ENCODE peak calls at places on chromosomes 2 and 18, in nine cellular contexts. One of them, this sample, is unnamed.

GRCh38 chr2:149490296-149490695 is 97.3 kb downstream of the MMADHC start:
- DNase-seq in astrocyte of the spinal cord: peak
- DNase-seq in fibroblast of mammary gland: peak
- DNase-seq in brain microvascular endothelial cell: no peak
- DNase-seq in A549: no peak
- DNase-seq in adrenal gland: no peak
- DNase-seq in foreskin fibroblast: peak
- DNase-seq in dorsolateral prefrontal cortex: peak
- DNase-seq in left lung: no peak
- DNase-seq in this sample: no peak

GRCh38 chr18:35467624-35468016 is 30.1 kb downstream of the INO80C start:
- DNase-seq in astrocyte of the spinal cord: no peak
- DNase-seq in fibroblast of mammary gland: no peak
- DNase-seq in brain microvascular endothelial cell: no peak
- DNase-seq in A549: no peak
- DNase-seq in adrenal gland: no peak
- DNase-seq in foreskin fibroblast: no peak
- DNase-seq in dorsolateral prefrontal cortex: no peak
- DNase-seq in left lung: no peak
- DNase-seq in this sample: no peak

GRCh38 chr2:12957251-12957650 is 240.5 kb downstream of the TRIB2 start:
- DNase-seq in astrocyte of the spinal cord: no peak
- DNase-seq in fibroblast of mammary gland: no peak
- DNase-seq in brain microvascular endothelial cell: no peak
- DNase-seq in A549: no peak
- DNase-seq in adrenal gland: no peak
- DNase-seq in foreskin fibroblast: no peak
- DNase-seq in dorsolateral prefrontal cortex: no peak
- DNase-seq in left lung: no peak
- DNase-seq in this sample: no peak

GRCh38 chr18:24031318-24031717 is 16.8 kb downstream of the TTC39C start:
- DNase-seq in astrocyte of the spinal cord: no peak
- DNase-seq in fibroblast of mammary gland: no peak
- DNase-seq in brain microvascular endothelial cell: no peak
- DNase-seq in A549: no peak
- DNase-seq in adrenal gland: no peak
- DNase-seq in foreskin fibroblast: no peak
- DNase-seq in dorsolateral prefrontal cortex: no peak
- DNase-seq in left lung: no peak
- DNase-seq in this sample: no peak

GRCh38 chr2:17148298-17149228 is 369.7 kb downstream of the RAD51AP2 start:
- DNase-seq in astrocyte of the spinal cord: peak
- DNase-seq in fibroblast of mammary gland: peak
- DNase-seq in brain microvascular endothelial cell: peak
- DNase-seq in A549: peak
- DNase-seq in adrenal gland: no peak
- DNase-seq in foreskin fibroblast: peak
- DNase-seq in dorsolateral prefrontal cortex: no peak
- DNase-seq in left lung: no peak
- DNase-seq in this sample: no peak

GRCh38 chr2:238161291-238162051 is 2.7 kb downstream of the ERFE start:
- DNase-seq in astrocyte of the spinal cord: no peak
- DNase-seq in fibroblast of mammary gland: no peak
- DNase-seq in brain microvascular endothelial cell: no peak
- DNase-seq in A549: no peak
- DNase-seq in adrenal gland: peak
- DNase-seq in foreskin fibroblast: no peak
- DNase-seq in dorsolateral prefrontal cortex: no peak
- DNase-seq in left lung: no peak
- DNase-seq in this sample: no peak

GRCh38 chr2:177190941-177191340 is 21.7 kb upstream of the HNRNPA3 start:
- DNase-seq in astrocyte of the spinal cord: no peak
- DNase-seq in fibroblast of mammary gland: no peak
- DNase-seq in brain microvascular endothelial cell: no peak
- DNase-seq in A549: no peak
- DNase-seq in adrenal gland: no peak
- DNase-seq in foreskin fibroblast: no peak
- DNase-seq in dorsolateral prefrontal cortex: no peak
- DNase-seq in left lung: no peak
- DNase-seq in this sample: no peak

GRCh38 chr2:181258761-181259160 is 198.4 kb upstream of the ITGA4 start:
- DNase-seq in astrocyte of the spinal cord: peak
- DNase-seq in fibroblast of mammary gland: peak
- DNase-seq in brain microvascular endothelial cell: peak
- DNase-seq in A549: peak
- DNase-seq in adrenal gland: no peak
- DNase-seq in foreskin fibroblast: peak
- DNase-seq in dorsolateral prefrontal cortex: no peak
- DNase-seq in left lung: no peak
- DNase-seq in this sample: peak

GRCh38 chr2:6554403-6554802 is 311.3 kb downstream of the CMPK2 start:
- DNase-seq in astrocyte of the spinal cord: no peak
- DNase-seq in fibroblast of mammary gland: no peak
- DNase-seq in brain microvascular endothelial cell: no peak
- DNase-seq in A549: no peak
- DNase-seq in adrenal gland: no peak
- DNase-seq in foreskin fibroblast: no peak
- DNase-seq in dorsolateral prefrontal cortex: no peak
- DNase-seq in left lung: no peak
- DNase-seq in this sample: no peak

GRCh38 chr2:107936427-107937359 is 49.6 kb upstream of the SLC5A7 start:
- DNase-seq in astrocyte of the spinal cord: no peak
- DNase-seq in fibroblast of mammary gland: peak
- DNase-seq in brain microvascular endothelial cell: no peak
- DNase-seq in A549: peak
- DNase-seq in adrenal gland: no peak
- DNase-seq in foreskin fibroblast: no peak
- DNase-seq in dorsolateral prefrontal cortex: no peak
- DNase-seq in left lung: no peak
- DNase-seq in this sample: no peak

GRCh38 chr2:69082430-69082997 is 69.5 kb downstream of the ANTXR1 start:
- DNase-seq in astrocyte of the spinal cord: peak
- DNase-seq in fibroblast of mammary gland: peak
- DNase-seq in brain microvascular endothelial cell: peak
- DNase-seq in A549: peak
- DNase-seq in adrenal gland: peak
- DNase-seq in foreskin fibroblast: peak
- DNase-seq in dorsolateral prefrontal cortex: no peak
- DNase-seq in left lung: peak
- DNase-seq in this sample: peak

GRCh38 chr2:129892773-129893172 is 86.7 kb upstream of the RAB6C start:
- DNase-seq in astrocyte of the spinal cord: no peak
- DNase-seq in fibroblast of mammary gland: no peak
- DNase-seq in brain microvascular endothelial cell: no peak
- DNase-seq in A549: no peak
- DNase-seq in adrenal gland: no peak
- DNase-seq in foreskin fibroblast: no peak
- DNase-seq in dorsolateral prefrontal cortex: no peak
- DNase-seq in left lung: no peak
- DNase-seq in this sample: no peak

GRCh38 chr2:31251851-31252250 is 17.9 kb downstream of the EHD3 start:
- DNase-seq in astrocyte of the spinal cord: no peak
- DNase-seq in fibroblast of mammary gland: no peak
- DNase-seq in brain microvascular endothelial cell: no peak
- DNase-seq in A549: no peak
- DNase-seq in adrenal gland: no peak
- DNase-seq in foreskin fibroblast: no peak
- DNase-seq in dorsolateral prefrontal cortex: no peak
- DNase-seq in left lung: no peak
- DNase-seq in this sample: no peak

GRCh38 chr2:31253344-31254155 is 19.6 kb downstream of the EHD3 start:
- DNase-seq in astrocyte of the spinal cord: no peak
- DNase-seq in fibroblast of mammary gland: no peak
- DNase-seq in brain microvascular endothelial cell: no peak
- DNase-seq in A549: no peak
- DNase-seq in adrenal gland: no peak
- DNase-seq in foreskin fibroblast: no peak
- DNase-seq in dorsolateral prefrontal cortex: no peak
- DNase-seq in left lung: no peak
- DNase-seq in this sample: no peak

GRCh38 chr2:31248139-31248538 is 14.2 kb downstream of the EHD3 start:
- DNase-seq in astrocyte of the spinal cord: no peak
- DNase-seq in fibroblast of mammary gland: no peak
- DNase-seq in brain microvascular endothelial cell: no peak
- DNase-seq in A549: no peak
- DNase-seq in adrenal gland: no peak
- DNase-seq in foreskin fibroblast: no peak
- DNase-seq in dorsolateral prefrontal cortex: no peak
- DNase-seq in left lung: no peak
- DNase-seq in this sample: no peak

GRCh38 chr2:31249009-31249690 is 15.2 kb downstream of the EHD3 start:
- DNase-seq in astrocyte of the spinal cord: no peak
- DNase-seq in fibroblast of mammary gland: no peak
- DNase-seq in brain microvascular endothelial cell: no peak
- DNase-seq in A549: no peak
- DNase-seq in adrenal gland: no peak
- DNase-seq in foreskin fibroblast: no peak
- DNase-seq in dorsolateral prefrontal cortex: no peak
- DNase-seq in left lung: no peak
- DNase-seq in this sample: no peak

GRCh38 chr2:31251018-31251417 is 17.1 kb downstream of the EHD3 start:
- DNase-seq in astrocyte of the spinal cord: no peak
- DNase-seq in fibroblast of mammary gland: no peak
- DNase-seq in brain microvascular endothelial cell: no peak
- DNase-seq in A549: no peak
- DNase-seq in adrenal gland: no peak
- DNase-seq in foreskin fibroblast: no peak
- DNase-seq in dorsolateral prefrontal cortex: no peak
- DNase-seq in left lung: no peak
- DNase-seq in this sample: no peak
- H3K4me3 ChIP-seq in astrocyte of the spinal cord: no peak
- H3K4me3 ChIP-seq in fibroblast of mammary gland: no peak
- H3K4me3 ChIP-seq in brain microvascular endothelial cell: no peak
- H3K4me3 ChIP-seq in A549: no peak
- H3K4me3 ChIP-seq in adrenal gland: no peak
- H3K4me3 ChIP-seq in foreskin fibroblast: no peak
- H3K4me3 ChIP-seq in dorsolateral prefrontal cortex: no peak
- H3K4me3 ChIP-seq in left lung: no peak
- H3K4me3 ChIP-seq in this sample: no peak

GRCh38 chr2:112000399-112001135 is 54.5 kb upstream of the TMEM87B start:
- DNase-seq in astrocyte of the spinal cord: no peak
- DNase-seq in fibroblast of mammary gland: no peak
- DNase-seq in brain microvascular endothelial cell: no peak
- DNase-seq in A549: no peak
- DNase-seq in adrenal gland: no peak
- DNase-seq in foreskin fibroblast: no peak
- DNase-seq in dorsolateral prefrontal cortex: no peak
- DNase-seq in left lung: no peak
- DNase-seq in this sample: no peak
- TF ChIP-seq CTCF in astrocyte of the spinal cord: no peak
- TF ChIP-seq CTCF in fibroblast of mammary gland: no peak
- TF ChIP-seq CTCF in brain microvascular endothelial cell: no peak
- TF ChIP-seq CTCF in A549: no peak
- TF ChIP-seq CTCF in adrenal gland: no peak
- TF ChIP-seq CTCF in foreskin fibroblast: no peak
- TF ChIP-seq CTCF in dorsolateral prefrontal cortex: no peak
- TF ChIP-seq CTCF in left lung: no peak
- TF ChIP-seq CTCF in this sample: no peak

GRCh38 chr2:216601632-216602409 is 31.4 kb upstream of the IGFBP2 start:
- DNase-seq in astrocyte of the spinal cord: no peak
- DNase-seq in fibroblast of mammary gland: no peak
- DNase-seq in brain microvascular endothelial cell: no peak
- DNase-seq in A549: no peak
- DNase-seq in adrenal gland: no peak
- DNase-seq in foreskin fibroblast: no peak
- DNase-seq in dorsolateral prefrontal cortex: no peak
- DNase-seq in left lung: no peak
- DNase-seq in this sample: no peak

GRCh38 chr2:216596234-216596985 is 36.8 kb upstream of the IGFBP2 start:
- DNase-seq in astrocyte of the spinal cord: peak
- DNase-seq in fibroblast of mammary gland: peak
- DNase-seq in brain microvascular endothelial cell: peak
- DNase-seq in A549: no peak
- DNase-seq in adrenal gland: peak
- DNase-seq in foreskin fibroblast: peak
- DNase-seq in dorsolateral prefrontal cortex: no peak
- DNase-seq in left lung: no peak
- DNase-seq in this sample: no peak

GRCh38 chr2:216594081-216594480 is 39.1 kb upstream of the IGFBP2 start:
- DNase-seq in astrocyte of the spinal cord: no peak
- DNase-seq in fibroblast of mammary gland: no peak
- DNase-seq in brain microvascular endothelial cell: no peak
- DNase-seq in A549: no peak
- DNase-seq in adrenal gland: no peak
- DNase-seq in foreskin fibroblast: no peak
- DNase-seq in dorsolateral prefrontal cortex: no peak
- DNase-seq in left lung: no peak
- DNase-seq in this sample: no peak

GRCh38 chr2:216591480-216591879 is 41.7 kb upstream of the IGFBP2 start:
- DNase-seq in astrocyte of the spinal cord: no peak
- DNase-seq in fibroblast of mammary gland: no peak
- DNase-seq in brain microvascular endothelial cell: no peak
- DNase-seq in A549: no peak
- DNase-seq in adrenal gland: no peak
- DNase-seq in foreskin fibroblast: no peak
- DNase-seq in dorsolateral prefrontal cortex: no peak
- DNase-seq in left lung: no peak
- DNase-seq in this sample: no peak

GRCh38 chr2:216596986-216597509 is 36.2 kb upstream of the IGFBP2 start:
- DNase-seq in astrocyte of the spinal cord: no peak
- DNase-seq in fibroblast of mammary gland: no peak
- DNase-seq in brain microvascular endothelial cell: no peak
- DNase-seq in A549: no peak
- DNase-seq in adrenal gland: no peak
- DNase-seq in foreskin fibroblast: no peak
- DNase-seq in dorsolateral prefrontal cortex: no peak
- DNase-seq in left lung: no peak
- DNase-seq in this sample: no peak
- H3K4me3 ChIP-seq in astrocyte of the spinal cord: no peak
- H3K4me3 ChIP-seq in fibroblast of mammary gland: no peak
- H3K4me3 ChIP-seq in brain microvascular endothelial cell: no peak
- H3K4me3 ChIP-seq in A549: no peak
- H3K4me3 ChIP-seq in adrenal gland: no peak
- H3K4me3 ChIP-seq in foreskin fibroblast: no peak
- H3K4me3 ChIP-seq in dorsolateral prefrontal cortex: no peak
- H3K4me3 ChIP-seq in left lung: no peak
- H3K4me3 ChIP-seq in this sample: no peak

GRCh38 chr2:38586926-38587325 is 15.8 kb downstream of the HNRNPLL start:
- DNase-seq in astrocyte of the spinal cord: no peak
- DNase-seq in fibroblast of mammary gland: peak
- DNase-seq in brain microvascular endothelial cell: no peak
- DNase-seq in A549: no peak
- DNase-seq in adrenal gland: no peak
- DNase-seq in foreskin fibroblast: peak
- DNase-seq in dorsolateral prefrontal cortex: no peak
- DNase-seq in left lung: no peak
- DNase-seq in this sample: no peak

GRCh38 chr2:38591152-38591551 is 11.6 kb downstream of the HNRNPLL start:
- DNase-seq in astrocyte of the spinal cord: no peak
- DNase-seq in fibroblast of mammary gland: no peak
- DNase-seq in brain microvascular endothelial cell: no peak
- DNase-seq in A549: no peak
- DNase-seq in adrenal gland: no peak
- DNase-seq in foreskin fibroblast: no peak
- DNase-seq in dorsolateral prefrontal cortex: no peak
- DNase-seq in left lung: no peak
- DNase-seq in this sample: no peak

GRCh38 chr2:38592951-38593350 is 9.8 kb downstream of the HNRNPLL start:
- DNase-seq in astrocyte of the spinal cord: no peak
- DNase-seq in fibroblast of mammary gland: peak
- DNase-seq in brain microvascular endothelial cell: no peak
- DNase-seq in A549: no peak
- DNase-seq in adrenal gland: no peak
- DNase-seq in foreskin fibroblast: no peak
- DNase-seq in dorsolateral prefrontal cortex: no peak
- DNase-seq in left lung: no peak
- DNase-seq in this sample: no peak

GRCh38 chr2:38590053-38590452 is 12.7 kb downstream of the HNRNPLL start:
- DNase-seq in astrocyte of the spinal cord: no peak
- DNase-seq in fibroblast of mammary gland: no peak
- DNase-seq in brain microvascular endothelial cell: no peak
- DNase-seq in A549: no peak
- DNase-seq in adrenal gland: no peak
- DNase-seq in foreskin fibroblast: no peak
- DNase-seq in dorsolateral prefrontal cortex: no peak
- DNase-seq in left lung: no peak
- DNase-seq in this sample: no peak
- TF ChIP-seq CTCF in astrocyte of the spinal cord: peak
- TF ChIP-seq CTCF in fibroblast of mammary gland: peak
- TF ChIP-seq CTCF in brain microvascular endothelial cell: peak
- TF ChIP-seq CTCF in A549: peak
- TF ChIP-seq CTCF in adrenal gland: peak
- TF ChIP-seq CTCF in foreskin fibroblast: peak
- TF ChIP-seq CTCF in dorsolateral prefrontal cortex: no peak
- TF ChIP-seq CTCF in left lung: no peak
- TF ChIP-seq CTCF in this sample: peak

This sample was measured in epithelial cell of proximal tubule.